ENCODE peak calls at places on chromosomes 7 and 10, in ten cellular contexts. S is upper lobe of right lung; X is cardiac muscle cell; E is pancreas; Y is brain microvascular endothelial cell; A is heart right ventricle; H is lower lobe of right lung; F is CD4-positive, alpha-beta memory T cell; O is mesenchymal stem cell; V is bronchial epithelial cell. K is an unnamed sample. For H3K36me3, the result is how much of the 10 kb centered on the place peaks cover.

GRCh38 chr7:81213394-81213793 is 294.5 kb upstream of the SEMA3C start:
- DNase-seq in S (no peak), X (no peak), E (no peak), Y (no peak), A (no peak), H (no peak), F (no peak), O (no peak), V (no peak), K (no peak)

GRCh38 chr10:123007558-123008378 is 827 bp downstream of the IKZF5 start:
- DNase-seq in S (no peak), X (peak), E (peak), Y (peak), A (no peak), H (peak), F (peak), O (peak), V (peak), K (peak)

GRCh38 chr10:133614830-133615580 is 11.6 kb downstream of the FRG2B start:
- DNase-seq in S (no peak), X (no peak), E (peak), Y (no peak), A (no peak), H (no peak), F (no peak), O (no peak), V (no peak), K (no peak)

GRCh38 chr10:27252267-27253000 is 11.8 kb upstream of the ACBD5 start:
- DNase-seq in S (peak), X (peak), E (peak), Y (peak), A (peak), H (peak), F (peak), O (peak), V (peak), K (no peak)

GRCh38 chr10:102119417-102120141 is 589 bp downstream of the LDB1 start:
- DNase-seq in S (peak), X (peak), E (peak), Y (peak), A (peak), H (peak), F (peak), O (peak), V (peak), K (peak)

GRCh38 chr10:73018632-73019031 is 64.0 kb upstream of the PLA2G12B start:
- DNase-seq in S (no peak), X (no peak), E (no peak), Y (no peak), A (no peak), H (no peak), F (no peak), O (no peak), V (no peak), K (no peak)

GRCh38 chr10:24556746-24557742 is 166.6 kb downstream of the ARHGAP21 start:
- DNase-seq in S (no peak), X (peak), E (no peak), Y (peak), A (no peak), H (no peak), F (no peak), O (peak), V (peak), K (peak)

GRCh38 chr10:89921422-89921821 is 220.0 kb downstream of the KIF20B start:
- DNase-seq in S (no peak), X (no peak), E (no peak), Y (peak), A (no peak), H (no peak), F (no peak), O (no peak), V (peak), K (no peak)

GRCh38 chr7:137642467-137642866 is 204.3 kb downstream of the DGKI start:
- DNase-seq in S (no peak), X (no peak), E (no peak), Y (no peak), A (no peak), H (no peak), F (no peak), O (peak), V (no peak), K (no peak)

GRCh38 chr7:102927303-102927933 is 14.6 kb downstream of the LRRC17 start:
- DNase-seq in S (no peak), X (no peak), E (no peak), Y (no peak), A (no peak), H (no peak), F (no peak), O (no peak), V (no peak), K (no peak)

GRCh38 chr7:78437118-78437517 is 638.5 kb downstream of the PHTF2 start:
- DNase-seq in S (no peak), X (peak), E (no peak), Y (no peak), A (no peak), H (no peak), F (no peak), O (peak), V (peak), K (no peak)

GRCh38 chr10:84293574-84294016 is 34.8 kb upstream of the CCSER2 start:
- DNase-seq in S (no peak), X (no peak), E (no peak), Y (no peak), A (no peak), H (no peak), F (no peak), O (no peak), V (no peak), K (peak)

GRCh38 chr7:112266595-112267270 is 60.2 kb downstream of the ZNF277 start:
- DNase-seq in S (no peak), X (peak), E (no peak), Y (peak), A (no peak), H (no peak), F (no peak), O (peak), V (no peak), K (no peak)

GRCh38 chr7:158720107-158720506 is 15.5 kb upstream of the NCAPG2 start:
- DNase-seq in S (no peak), X (no peak), E (no peak), Y (no peak), A (no peak), H (no peak), F (no peak), O (no peak), V (no peak), K (no peak)

GRCh38 chr7:1755783-1756626 is 85.9 kb downstream of the ELFN1 start:
- DNase-seq in S (peak), X (no peak), E (no peak), Y (no peak), A (no peak), H (no peak), F (no peak), O (no peak), V (no peak), K (no peak)

GRCh38 chr7:146028251-146028750 is 88.3 kb upstream of the CNTNAP2 start:
- DNase-seq in S (no peak), X (no peak), E (no peak), Y (no peak), A (no peak), H (no peak), F (no peak), O (no peak), V (no peak), K (no peak)

GRCh38 chr10:50375051-50375452 is 123.7 kb upstream of the ASAH2 start:
- DNase-seq in S (no peak), X (no peak), E (no peak), Y (no peak), A (no peak), H (no peak), F (no peak), O (no peak), V (peak), K (no peak)

DNA sequence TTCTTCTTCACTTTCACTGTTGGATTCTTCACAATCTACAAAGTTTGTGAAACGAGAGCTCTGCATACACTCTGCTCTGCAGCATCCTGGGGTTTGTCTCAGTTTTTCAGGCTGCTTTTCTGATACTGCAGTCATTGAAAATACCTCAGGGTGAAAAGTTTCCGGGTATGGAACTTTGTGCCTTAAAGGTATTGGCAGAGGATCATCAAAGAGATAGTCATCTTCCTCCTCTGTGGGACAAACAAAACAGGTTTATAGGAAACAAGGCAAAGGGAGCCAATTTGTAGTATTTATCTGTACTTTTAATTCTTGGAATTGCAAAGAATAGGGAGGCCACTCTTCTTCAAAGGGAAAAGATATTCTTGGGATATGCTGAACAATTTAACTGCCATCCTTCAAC is 30.4 kb downstream of the SUV39H2 start:
- DNase-seq in S (no peak), X (no peak), E (no peak), Y (no peak), A (no peak), H (no peak), F (no peak), O (no peak), V (no peak), K (no peak)
- H3K36me3 ChIP-seq in S (half or more), X (under half), E (under half), Y (under half), A (half or more), H (half or more), F (under half), O (under half), V (under half), K (half or more)

GRCh38 chr10:1120761-1121160 is 64.6 kb downstream of the WDR37 start:
- DNase-seq in S (no peak), X (no peak), E (no peak), Y (no peak), A (no peak), H (no peak), F (no peak), O (no peak), V (no peak), K (no peak)

GRCh38 chr10:1119501-1119900 is 63.3 kb downstream of the WDR37 start:
- DNase-seq in S (no peak), X (peak), E (no peak), Y (no peak), A (no peak), H (no peak), F (no peak), O (no peak), V (no peak), K (no peak)

GRCh38 chr10:1117651-1118050 is 61.5 kb downstream of the WDR37 start:
- DNase-seq in S (no peak), X (no peak), E (no peak), Y (no peak), A (no peak), H (no peak), F (no peak), O (no peak), V (no peak), K (no peak)

GRCh38 chr10:1120146-1120695 is 64.0 kb downstream of the WDR37 start:
- DNase-seq in S (no peak), X (no peak), E (no peak), Y (no peak), A (no peak), H (no peak), F (no peak), O (no peak), V (no peak), K (no peak)

GRCh38 chr10:1119027-1119426 is 62.8 kb downstream of the WDR37 start:
- DNase-seq in S (no peak), X (no peak), E (no peak), Y (no peak), A (no peak), H (no peak), F (no peak), O (no peak), V (no peak), K (no peak)
- H3K36me3 ChIP-seq in S (half or more), X (under half), E (under half), Y (half or more), A (half or more), H (half or more), F (half or more), O (half or more), V (under half), K (half or more)

DNA sequence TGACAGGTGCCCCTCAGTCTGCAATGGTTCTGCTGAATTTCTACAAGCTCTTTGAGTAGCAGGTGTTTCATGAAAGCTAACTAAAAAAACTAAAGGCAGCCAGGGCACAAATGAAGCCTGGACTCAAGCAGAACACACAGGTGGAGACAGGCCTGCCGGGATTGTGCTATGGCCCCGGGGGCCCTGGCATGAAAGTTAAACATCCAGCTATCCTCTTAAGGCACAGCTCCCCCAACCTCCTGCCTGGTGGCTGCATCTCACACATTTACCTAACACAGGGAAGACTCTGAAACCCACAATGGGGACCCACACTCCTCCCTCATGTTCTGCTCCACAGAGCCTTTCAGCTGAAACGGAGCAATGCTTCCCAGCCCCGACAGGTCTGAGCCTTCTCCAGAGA is 76.3 kb upstream of the CAMK2B start:
- DNase-seq in S (no peak), X (no peak), E (no peak), Y (no peak), A (no peak), H (no peak), F (no peak), O (no peak), V (no peak), K (no peak)
- H3K36me3 ChIP-seq in S (under half), X (under half), E (under half), Y (under half), A (under half), H (half or more), F (under half), O (half or more), V (under half), K (under half)

DNA sequence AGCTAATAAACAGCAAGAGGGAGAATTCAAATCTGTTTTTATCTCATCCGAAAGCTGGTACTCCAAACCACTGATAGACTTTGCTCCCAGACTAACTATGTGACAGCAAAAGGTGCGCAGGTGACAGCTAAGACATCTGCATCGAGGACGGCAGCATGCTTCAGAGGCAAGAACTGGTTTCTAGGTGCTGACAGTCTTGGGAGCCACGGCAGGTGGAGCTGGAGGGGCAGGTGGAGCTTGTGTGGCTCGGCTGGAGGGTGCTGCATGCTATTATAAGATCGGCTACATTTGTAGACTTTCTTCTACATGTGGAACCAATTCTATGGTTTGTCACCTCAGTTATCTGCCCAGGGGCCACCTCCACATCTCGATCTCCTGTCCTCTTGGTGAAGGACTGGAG is 21.8 kb upstream of the MMP21 start:
- DNase-seq in S (no peak), X (no peak), E (no peak), Y (no peak), A (no peak), H (no peak), F (no peak), O (no peak), V (no peak), K (no peak)
- H3K36me3 ChIP-seq in S (half or more), X (under half), E (under half), Y (under half), A (half or more), H (half or more), F (under half), O (under half), V (under half), K (half or more)

GRCh38 chr10:78516741-78517140 is 483.1 kb downstream of the RPS24 start:
- DNase-seq in S (no peak), X (no peak), E (no peak), Y (no peak), A (no peak), H (no peak), F (no peak), O (no peak), V (no peak), K (no peak)
- H3K36me3 ChIP-seq in S (under half), X (under half), E (under half), Y (under half), A (under half), H (under half), F (under half), O (under half), V (under half), K (under half)

GRCh38 chr10:1094112-1095057 is 38.2 kb downstream of the WDR37 start:
- DNase-seq in S (no peak), X (no peak), E (no peak), Y (no peak), A (no peak), H (no peak), F (no peak), O (no peak), V (peak), K (no peak)
- H3K36me3 ChIP-seq in S (half or more), X (under half), E (under half), Y (half or more), A (half or more), H (half or more), F (under half), O (half or more), V (under half), K (half or more)

GRCh38 chr10:361203-362135 is 226.2 kb downstream of the ZMYND11 start:
- DNase-seq in S (no peak), X (peak), E (no peak), Y (no peak), A (no peak), H (no peak), F (no peak), O (peak), V (no peak), K (no peak)
- H3K36me3 ChIP-seq in S (half or more), X (under half), E (under half), Y (under half), A (half or more), H (half or more), F (under half), O (half or more), V (under half), K (under half)

DNA sequence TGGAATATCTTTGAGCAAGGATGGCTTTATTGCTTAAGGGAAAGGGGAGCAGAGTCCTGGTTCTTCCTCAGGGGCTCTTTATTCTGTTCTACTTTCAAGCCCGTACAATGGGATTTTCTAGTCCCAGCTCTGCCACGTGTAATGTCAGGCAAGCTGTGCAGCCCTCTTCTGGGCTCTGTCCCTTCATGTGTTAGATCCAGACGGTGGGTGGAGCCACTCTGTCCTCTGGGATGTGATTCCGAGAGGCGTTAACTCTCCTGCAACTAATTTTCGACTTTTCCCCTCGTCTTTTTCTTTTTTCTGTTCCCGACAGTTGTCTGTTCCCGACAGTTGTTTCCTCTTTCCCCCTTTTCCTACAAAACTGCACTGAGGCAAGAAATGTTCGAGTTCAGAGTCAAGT is 34.8 kb downstream of the FBH1 start:
- DNase-seq in S (no peak), X (no peak), E (no peak), Y (no peak), A (no peak), H (no peak), F (no peak), O (no peak), V (no peak), K (no peak)
- H3K36me3 ChIP-seq in S (half or more), X (half or more), E (half or more), Y (half or more), A (half or more), H (half or more), F (half or more), O (half or more), V (under half), K (half or more)

DNA sequence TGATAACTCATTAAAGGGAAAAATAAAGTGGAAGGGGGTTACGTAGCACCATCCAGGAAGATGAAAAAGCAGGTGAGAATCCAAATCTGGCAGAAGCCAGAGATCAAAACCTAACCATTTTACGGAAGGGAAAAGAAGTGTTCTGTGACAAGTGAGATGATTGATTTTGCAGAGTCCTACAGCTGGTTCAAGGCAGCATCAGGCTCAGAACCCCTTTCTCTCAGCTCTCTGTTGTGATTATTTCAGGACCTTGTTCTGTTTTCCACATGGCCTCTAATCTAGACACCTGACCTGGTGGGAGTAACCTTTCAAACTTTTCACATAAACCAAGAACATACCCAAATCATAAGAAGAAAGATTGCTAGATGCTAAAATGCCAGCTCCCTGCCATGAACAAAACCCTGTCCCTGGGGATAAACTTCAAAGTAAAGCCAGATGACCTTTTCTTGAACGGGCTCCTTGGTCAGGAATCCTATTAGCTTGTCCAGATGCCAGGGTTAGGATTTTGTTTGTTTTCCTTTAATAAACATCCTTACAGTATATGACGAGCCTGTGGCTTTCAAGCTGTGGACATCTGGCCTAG is 5.9 kb downstream of the DUSP5 start:
- DNase-seq in S (no peak), X (no peak), E (no peak), Y (no peak), A (no peak), H (no peak), F (no peak), O (no peak), V (no peak), K (no peak)
- H3K36me3 ChIP-seq in S (under half), X (under half), E (under half), Y (half or more), A (under half), H (under half), F (under half), O (under half), V (under half), K (under half)

GRCh38 chr10:35012781-35013180 is 77.4 kb downstream of the CUL2 start:
- DNase-seq in S (no peak), X (no peak), E (no peak), Y (no peak), A (no peak), H (no peak), F (no peak), O (no peak), V (no peak), K (no peak)

GRCh38 chr10:35011771-35012191 is 78.4 kb downstream of the CUL2 start:
- DNase-seq in S (no peak), X (peak), E (no peak), Y (peak), A (no peak), H (no peak), F (no peak), O (no peak), V (peak), K (no peak)

GRCh38 chr10:35019037-35019794 is 70.9 kb downstream of the CUL2 start:
- DNase-seq in S (no peak), X (no peak), E (no peak), Y (no peak), A (no peak), H (no peak), F (no peak), O (no peak), V (no peak), K (no peak)

GRCh38 chr10:35017608-35018007 is 72.5 kb downstream of the CUL2 start:
- DNase-seq in S (no peak), X (no peak), E (no peak), Y (no peak), A (no peak), H (no peak), F (no peak), O (no peak), V (peak), K (no peak)

GRCh38 chr10:35016009-35016408 is 74.1 kb downstream of the CUL2 start:
- DNase-seq in S (no peak), X (no peak), E (no peak), Y (no peak), A (no peak), H (no peak), F (no peak), O (no peak), V (peak), K (no peak)
- H3K36me3 ChIP-seq in S (under half), X (under half), E (under half), Y (under half), A (half or more), H (half or more), F (under half), O (under half), V (under half), K (under half)